ENCODE peak calls at places on chromosomes 1 and 21, in nine cellular contexts. Y is fibroblast of lung, M is mucosa of descending colon, U is HFF-Myc, W is MM.1S, R is fibroblast of pulmonary artery, J is sigmoid colon, L is psoas muscle, T is AG04450. X is an unnamed sample.

GRCh38 chr1:30461640-30462039 is 261.7 kb downstream of the MATN1 start:
- DNase-seq in Y (no peak), M (no peak), U (no peak), W (no peak), R (no peak), J (no peak), L (no peak), T (no peak), X (no peak)

GRCh38 chr1:30719406-30720270 is 3.7 kb downstream of the MATN1 start:
- DNase-seq in Y (peak), M (no peak), U (no peak), W (no peak), R (peak), J (no peak), L (peak), T (no peak), X (peak)

GRCh38 chr21:28632718-28633408 is 359.8 kb downstream of the LTN1 start:
- DNase-seq in Y (peak), M (no peak), U (peak), W (no peak), R (peak), J (no peak), L (no peak), T (no peak), X (peak)

GRCh38 chr1:194175251-194175650 is 988.8 kb upstream of the B3GALT2 start:
- DNase-seq in Y (no peak), M (no peak), U (no peak), W (no peak), R (no peak), J (no peak), L (no peak), T (no peak), X (no peak)

GRCh38 chr1:26164036-26164927 is 4.5 kb downstream of the C1orf232 start:
- DNase-seq in Y (no peak), M (peak), U (no peak), W (peak), R (peak), J (no peak), L (peak), T (no peak), X (no peak)

GRCh38 chr21:38988211-38989096 is 182.7 kb downstream of the ETS2 start:
- DNase-seq in Y (no peak), M (no peak), U (no peak), W (no peak), R (no peak), J (peak), L (no peak), T (no peak), X (no peak)

GRCh38 chr1:87765686-87766085 is 437.0 kb downstream of the LMO4 start:
- DNase-seq in Y (peak), M (no peak), U (no peak), W (no peak), R (peak), J (no peak), L (no peak), T (no peak), X (peak)

GRCh38 chr1:109161836-109162606 is 48.1 kb downstream of the ELAPOR1 start:
- DNase-seq in Y (peak), M (no peak), U (no peak), W (peak), R (peak), J (peak), L (peak), T (no peak), X (peak)

GRCh38 chr1:33725037-33725436 is 138.8 kb upstream of the HMGB4 start:
- DNase-seq in Y (no peak), M (no peak), U (no peak), W (no peak), R (no peak), J (no peak), L (no peak), T (no peak), X (no peak)

GRCh38 chr21:15976807-15977206 is 247.0 kb downstream of the USP25 start:
- DNase-seq in Y (peak), M (no peak), U (no peak), W (no peak), R (no peak), J (no peak), L (no peak), T (no peak), X (no peak)

GRCh38 chr1:67476006-67476482 is 45.8 kb upstream of the SERBP1 start:
- DNase-seq in Y (no peak), M (no peak), U (no peak), W (no peak), R (no peak), J (no peak), L (no peak), T (no peak), X (no peak)

GRCh38 chr1:61853545-61853944 is 111.3 kb downstream of the PATJ start:
- DNase-seq in Y (peak), M (no peak), U (peak), W (no peak), R (peak), J (no peak), L (no peak), T (no peak), X (peak)

GRCh38 chr1:12279728-12280469 is 50.1 kb downstream of the VPS13D start:
- DNase-seq in Y (no peak), M (no peak), U (no peak), W (no peak), R (no peak), J (no peak), L (no peak), T (no peak), X (no peak)

GRCh38 chr1:12278998-12279397 is 49.2 kb downstream of the VPS13D start:
- DNase-seq in Y (no peak), M (no peak), U (no peak), W (no peak), R (no peak), J (no peak), L (no peak), T (no peak), X (no peak)

GRCh38 chr1:12272770-12273169 is 42.9 kb downstream of the VPS13D start:
- DNase-seq in Y (no peak), M (no peak), U (no peak), W (no peak), R (no peak), J (no peak), L (no peak), T (no peak), X (no peak)

GRCh38 chr1:12275370-12275769 is 45.5 kb downstream of the VPS13D start:
- DNase-seq in Y (peak), M (peak), U (no peak), W (no peak), R (peak), J (no peak), L (peak), T (no peak), X (peak)

GRCh38 chr1:12276225-12276624 is 46.4 kb downstream of the VPS13D start:
- DNase-seq in Y (peak), M (no peak), U (no peak), W (peak), R (peak), J (peak), L (no peak), T (no peak), X (peak)
- TF ChIP-seq CTCF in Y (peak), M (peak), U (peak), W (peak), R (peak), J (peak), L (peak), T (peak), X (peak)

GRCh38 chr1:201900476-201900875 is 11.8 kb downstream of the SHISA4 start:
- DNase-seq in Y (no peak), M (no peak), U (no peak), W (no peak), R (no peak), J (no peak), L (no peak), T (no peak), X (no peak)
- H3K4me3 ChIP-seq in Y (no peak), M (no peak), U (no peak), W (no peak), R (no peak), J (no peak), L (no peak), T (no peak), X (no peak)

DNA sequence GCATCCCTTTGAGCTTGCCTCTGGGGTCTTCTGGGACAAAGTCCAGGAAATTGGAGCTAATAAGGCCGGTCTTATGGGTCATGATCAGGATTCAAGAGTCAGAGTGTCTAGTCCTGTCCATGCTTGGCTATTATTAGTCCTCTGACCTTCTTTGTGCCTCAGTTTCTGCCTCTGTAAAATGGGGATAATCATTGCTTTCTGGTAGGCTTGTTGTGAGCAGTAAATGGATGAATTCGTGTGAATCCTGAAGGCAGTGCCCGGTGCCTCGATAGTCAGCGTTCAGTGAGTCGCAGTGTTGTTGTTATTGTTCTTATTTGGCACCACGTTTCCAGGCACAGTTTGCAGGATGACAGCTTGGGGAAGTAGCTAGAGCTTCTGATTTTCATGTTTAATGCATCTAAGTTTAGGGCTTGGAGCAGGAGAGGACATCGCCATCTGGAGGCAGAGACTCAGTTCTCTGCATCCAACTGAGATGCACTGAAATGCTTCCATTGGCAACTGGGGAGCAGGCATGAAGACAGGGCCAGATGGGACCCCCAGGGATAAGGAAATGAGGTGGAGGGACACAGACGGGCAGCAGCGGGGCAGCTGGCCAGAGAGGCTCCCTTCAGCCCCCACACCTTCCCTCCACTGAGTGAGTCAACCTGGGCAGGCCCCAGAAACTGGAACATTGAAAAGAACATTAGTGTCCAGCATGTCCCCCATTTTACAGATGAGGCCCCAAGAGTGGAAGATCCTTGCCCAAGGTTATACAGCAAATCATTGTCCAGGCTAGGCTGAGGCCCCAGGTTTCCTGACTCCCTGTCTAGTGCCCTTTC is 160.3 kb downstream of the PTPRU start:
- DNase-seq in Y (no peak), M (no peak), U (no peak), W (no peak), R (no peak), J (no peak), L (no peak), T (no peak), X (peak)
- TF ChIP-seq CTCF in Y (peak), M (no peak), U (peak), W (no peak), R (peak), J (no peak), L (no peak), T (peak), X (peak)

GRCh38 chr21:27213328-27213727 is 246.4 kb upstream of the ADAMTS5 start:
- DNase-seq in Y (peak), M (no peak), U (no peak), W (no peak), R (peak), J (no peak), L (no peak), T (no peak), X (peak)
- H3K4me3 ChIP-seq in Y (no peak), M (no peak), U (no peak), W (no peak), R (no peak), J (no peak), L (no peak), T (no peak), X (no peak)

DNA sequence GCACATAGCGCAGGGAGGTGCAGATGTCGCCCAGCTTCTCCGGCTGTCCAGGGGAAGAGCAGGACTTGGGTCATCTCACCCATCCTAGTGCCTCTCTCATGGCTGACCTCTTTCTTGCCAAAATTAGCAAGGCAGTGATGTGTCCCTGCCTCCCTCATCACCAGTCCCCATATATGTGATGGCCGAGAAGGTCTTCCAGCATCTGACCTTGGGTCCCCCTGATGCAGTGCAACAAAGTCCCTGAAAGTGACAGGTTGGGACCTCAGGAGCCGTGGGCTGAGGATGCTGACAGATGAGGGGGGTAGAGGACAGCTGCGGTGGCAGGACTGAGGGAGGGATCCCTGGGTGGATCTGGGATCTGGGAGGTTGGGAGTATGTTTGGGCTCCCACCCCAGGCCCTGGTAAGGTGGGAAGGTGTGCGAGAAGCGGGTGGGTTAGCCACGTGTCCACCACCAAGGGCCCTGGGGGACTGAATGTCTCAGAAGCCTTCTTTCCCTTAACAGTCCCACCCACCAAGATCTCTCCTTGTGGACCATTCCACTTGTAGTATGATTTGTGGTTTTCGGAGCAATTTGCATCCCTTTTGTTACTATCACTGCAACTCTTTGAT is 109.7 kb downstream of the SYT2 start:
- DNase-seq in Y (no peak), M (no peak), U (no peak), W (no peak), R (no peak), J (no peak), L (no peak), T (no peak), X (no peak)
- TF ChIP-seq CTCF in Y (no peak), M (no peak), U (peak), W (no peak), R (no peak), J (no peak), L (no peak), T (no peak), X (no peak)

GRCh38 chr1:156923565-156924477 is 3.4 kb downstream of the LRRC71 start:
- DNase-seq in Y (no peak), M (no peak), U (no peak), W (no peak), R (no peak), J (no peak), L (no peak), T (no peak), X (no peak)
- H3K4me3 ChIP-seq in Y (peak), M (no peak), U (no peak), W (no peak), R (no peak), J (no peak), L (peak), T (peak), X (no peak)

GRCh38 chr1:20540281-20540680 is 12.1 kb upstream of the FAM43B start:
- DNase-seq in Y (peak), M (no peak), U (no peak), W (no peak), R (no peak), J (no peak), L (no peak), T (no peak), X (peak)
- TF ChIP-seq CTCF in Y (no peak), M (no peak), U (no peak), W (no peak), R (no peak), J (no peak), L (no peak), T (no peak), X (no peak)

GRCh38 chr21:44921928-44922327 is 1.2 kb upstream of the ITGB2 start:
- DNase-seq in Y (no peak), M (no peak), U (no peak), W (no peak), R (no peak), J (no peak), L (no peak), T (no peak), X (no peak)
- H3K4me3 ChIP-seq in Y (no peak), M (no peak), U (no peak), W (no peak), R (no peak), J (no peak), L (no peak), T (no peak), X (no peak)

GRCh38 chr1:3959361-3959760 is 59.3 kb upstream of the C1orf174 start:
- DNase-seq in Y (no peak), M (no peak), U (no peak), W (no peak), R (no peak), J (no peak), L (no peak), T (no peak), X (no peak)
- TF ChIP-seq CTCF in Y (no peak), M (no peak), U (no peak), W (no peak), R (no peak), J (no peak), L (no peak), T (no peak), X (no peak)

DNA sequence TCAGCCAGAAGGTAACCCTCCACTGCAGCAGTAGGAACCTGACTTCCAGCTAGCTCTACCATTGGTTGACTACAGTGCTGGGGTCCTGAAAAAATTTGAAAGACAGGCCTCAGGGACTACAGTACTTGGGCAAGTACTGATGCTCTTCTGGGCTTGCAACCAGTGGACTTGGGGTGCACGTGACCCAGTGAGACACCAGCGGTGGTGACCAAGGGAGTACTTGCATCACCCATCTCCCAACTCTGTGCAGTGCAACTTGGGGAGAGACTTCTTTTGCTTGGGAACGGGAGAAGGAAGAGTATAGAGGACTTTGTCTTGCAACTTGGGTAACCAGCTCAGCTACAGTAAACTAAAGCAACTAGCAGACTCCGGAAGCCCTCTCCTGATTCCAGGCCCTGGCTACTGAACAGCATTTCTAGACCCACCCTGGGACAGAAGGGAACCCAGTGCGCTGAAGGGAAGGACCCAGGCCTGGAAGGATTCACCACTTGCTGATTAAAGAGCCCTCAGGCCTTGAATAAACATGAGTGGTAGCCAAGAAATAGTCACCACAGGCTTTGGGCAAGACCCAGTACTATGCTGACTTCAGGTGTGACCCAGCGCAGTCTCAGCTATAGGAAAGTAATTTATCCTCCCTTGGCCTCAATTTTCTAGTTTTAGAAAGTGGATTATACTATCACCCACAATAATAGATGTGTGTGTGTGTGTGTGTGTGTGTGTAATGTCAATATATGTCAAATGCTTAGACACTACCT is 45.6 kb downstream of the TNNI3K start:
- DNase-seq in Y (no peak), M (no peak), U (no peak), W (no peak), R (no peak), J (no peak), L (no peak), T (no peak), X (no peak)
- H3K4me3 ChIP-seq in Y (no peak), M (no peak), U (no peak), W (no peak), R (no peak), J (no peak), L (no peak), T (no peak), X (no peak)